ENCODE peak calls at places on chromosome 5, in seven cellular contexts. G, H, U, D, F, E and P are unnamed samples.

GRCh38 chr5:119515192-119515591 is 62.9 kb downstream of the HSD17B4 start:
- DNase-seq in D (no peak), E (no peak), U (no peak), F (peak; percentile 14), H (no peak), G (no peak), P (peak; percentile 45)

GRCh38 chr5:128637031-128637430 is 99.0 kb upstream of the FBN2 start:
- DNase-seq in G (no peak), E (no peak), H (no peak), U (no peak), D (no peak), F (peak; percentile 49), P (peak; percentile 84)

GRCh38 chr5:35092703-35093102 is 45.0 kb upstream of the AGXT2 start:
- DNase-seq in G (no peak), E (no peak), H (no peak), U (no peak), F (no peak), D (no peak), P (no peak)

GRCh38 chr5:122863721-122864120 is 18.3 kb downstream of the SNX24 start:
- DNase-seq in H (no peak), G (no peak), U (no peak), D (no peak), E (no peak), F (no peak), P (no peak)

GRCh38 chr5:72242796-72243475 is 77.1 kb downstream of the MRPS27 start:
- DNase-seq in H (no peak), G (no peak), E (peak; percentile 45), F (peak; percentile 12), D (no peak), U (no peak), P (no peak)

GRCh38 chr5:27414099-27414498 is 375.7 kb upstream of the CDH9 start:
- DNase-seq in E (no peak), G (no peak), D (no peak), U (no peak), H (no peak), F (no peak), P (no peak)

GRCh38 chr5:40486437-40487270 is 193.1 kb upstream of the PTGER4 start:
- DNase-seq in U (no peak), F (no peak), H (peak; percentile 24), D (no peak), G (no peak), E (no peak), P (peak; percentile 29)

GRCh38 chr5:98402130-98402529 is 371.3 kb upstream of the RGMB start:
- DNase-seq in H (no peak), G (no peak), F (no peak), E (no peak), U (no peak), D (no peak), P (no peak)

GRCh38 chr5:35369965-35370790 is 139.9 kb upstream of the PRLR start:
- DNase-seq in D (no peak), U (peak; percentile 92), H (peak; percentile 18), F (no peak), G (peak; percentile 56), E (peak; percentile 76), P (no peak)

GRCh38 chr5:140054086-140054689 is 11.1 kb upstream of the NRG2 start:
- DNase-seq in U (no peak), D (no peak), G (no peak), H (no peak), F (no peak), E (no peak), P (no peak)

GRCh38 chr5:141805874-141806273 is 72.3 kb downstream of the PCDH1 start:
- DNase-seq in H (no peak), F (no peak), U (no peak), G (no peak), E (no peak), D (no peak), P (no peak)

GRCh38 chr5:168969341-168969863 is 331.5 kb downstream of the SLIT3 start:
- DNase-seq in H (no peak), U (no peak), G (no peak), E (no peak), F (no peak), D (no peak), P (no peak)

GRCh38 chr5:100760700-100761099 is 142.4 kb downstream of the ST8SIA4 start:
- DNase-seq in H (no peak), U (no peak), D (no peak), G (no peak), F (no peak), E (no peak), P (peak; percentile 7)

GRCh38 chr5:80921026-80921425 is 39.1 kb upstream of the RASGRF2 start:
- DNase-seq in U (peak; percentile 41), F (no peak), D (no peak), E (no peak), G (peak; percentile 54), H (no peak), P (no peak)

GRCh38 chr5:157820593-157821252 is 38.2 kb downstream of the CLINT1 start:
- DNase-seq in D (no peak), F (peak; percentile 63), G (no peak), E (peak; percentile 26), U (peak; percentile 48), H (peak; percentile 4), P (peak; percentile 65)

GRCh38 chr5:175749591-175749990 is 91.7 kb downstream of the HRH2 start:
- DNase-seq in F (no peak), H (no peak), U (no peak), D (no peak), G (no peak), E (no peak), P (no peak)

GRCh38 chr5:113093561-113093960 is 117.0 kb downstream of the DCP2 start:
- DNase-seq in E (no peak), F (no peak), H (no peak), G (no peak), U (no peak), D (no peak), P (no peak)

GRCh38 chr5:172009536-172010270 is 3.3 kb upstream of the FBXW11 start:
- DNase-seq in H (peak; percentile 92), F (no peak), G (no peak), D (no peak), E (no peak), U (peak; percentile 35), P (no peak)

GRCh38 chr5:180010636-180011035 is 60.9 kb downstream of the RNF130 start:
- DNase-seq in G (no peak), E (no peak), U (no peak), D (no peak), H (no peak), F (no peak), P (no peak)

GRCh38 chr5:172585114-172585513 is 55.9 kb upstream of the NEURL1B start:
- DNase-seq in G (no peak), F (no peak), D (no peak), E (no peak), U (no peak), H (no peak), P (no peak)

GRCh38 chr5:3394046-3394597 is 201.5 kb upstream of the IRX1 start:
- DNase-seq in G (no peak), E (no peak), H (no peak), U (no peak), D (no peak), F (no peak), P (no peak)

GRCh38 chr5:11248958-11249357 is 487.9 kb upstream of the DAP start:
- DNase-seq in F (no peak), H (no peak), D (no peak), U (no peak), E (no peak), G (no peak), P (no peak)

GRCh38 chr5:24538345-24538744 is 106.4 kb downstream of the CDH10 start:
- DNase-seq in F (no peak), E (no peak), D (no peak), G (no peak), U (no peak), H (no peak), P (no peak)

GRCh38 chr5:57302164-57302563 is 128.3 kb downstream of the GPBP1 start:
- DNase-seq in E (no peak), U (peak; percentile 63), G (no peak), F (peak; percentile 67), H (no peak), D (no peak), P (peak; percentile 56)

GRCh38 chr5:148998174-148998797 is 64.6 kb downstream of the SH3TC2 start:
- DNase-seq in H (peak; percentile 63), F (peak; percentile 74), U (peak; percentile 79), G (no peak), D (no peak), E (peak; percentile 20), P (peak; percentile 75)

GRCh38 chr5:65948115-65948772 is 21.9 kb downstream of the ERBIN start:
- DNase-seq in E (no peak), F (no peak), U (no peak), D (no peak), H (no peak), G (no peak), P (peak; percentile 70)
- H3K27ac ChIP-seq in E (no peak overlapping the region), F (no peak overlapping the region), U (no peak overlapping the region), D (no peak overlapping the region), H (no peak overlapping the region), G (no peak overlapping the region), P (peak overlapping the region; percentile 72)

GRCh38 chr5:150440948-150441812 is 8.4 kb downstream of the RPS14 start:
- DNase-seq in D (no peak), H (no peak), E (no peak), F (no peak), U (peak; percentile 78), G (peak; percentile 57), P (no peak)
- H3K4ac ChIP-seq in D (no peak overlapping the region), H (no peak overlapping the region), E (no peak overlapping the region), F (no peak overlapping the region), U (no peak overlapping the region), G (no peak overlapping the region), P (no peak overlapping the region)

GRCh38 chr5:138353550-138353893 is 1.0 kb downstream of the KDM3B start:
- DNase-seq in E (no peak), D (no peak), H (no peak), U (no peak), G (no peak), F (no peak), P (no peak)

GRCh38 chr5:138354926-138355378 is 2.5 kb downstream of the KDM3B start:
- DNase-seq in G (peak; percentile 64), D (no peak), H (no peak), F (peak; percentile 78), U (peak; percentile 88), E (peak; percentile 59), P (peak; percentile 77)

GRCh38 chr5:138352722-138353549 is 451 bp downstream of the KDM3B start:
- DNase-seq in H (peak; percentile 71), F (peak; percentile 74), E (peak; percentile 63), D (no peak), U (peak; percentile 82), G (peak; percentile 62), P (peak; percentile 47)

GRCh38 chr5:138352071-138352721 is at the start of gene KDM3B:
- DNase-seq in G (peak; percentile 92), H (peak; percentile 87), F (peak; percentile 82), U (peak; percentile 93), E (peak; percentile 89), D (peak; percentile 83), P (peak; percentile 80)

GRCh38 chr5:138354387-138354786 is 1.9 kb downstream of the KDM3B start:
- DNase-seq in H (no peak), F (no peak), E (no peak), U (no peak), D (no peak), G (no peak), P (no peak)
- H3K9ac ChIP-seq in H (no peak overlapping the region), F (peak overlapping the region; percentile 96), E (no peak overlapping the region), U (peak overlapping the region; percentile 94), D (peak overlapping the region; percentile 91), G (peak overlapping the region; percentile 24), P (peak overlapping the region; percentile 76)

GRCh38 chr5:177509991-177510566 is 453 bp upstream of the DOK3 start:
- DNase-seq in G (no peak), U (no peak), D (no peak), E (no peak), H (no peak), F (no peak), P (no peak)
- H3K27ac ChIP-seq in G (no peak overlapping the region), U (no peak overlapping the region), D (no peak overlapping the region), E (no peak overlapping the region), H (no peak overlapping the region), F (no peak overlapping the region), P (no peak overlapping the region)